ENCODE peak calls at places on chromosomes 13 and 19, in seven cellular contexts. S is foreskin fibroblast, X is kidney epithelial cell, A is MM.1S, L is body of pancreas, I is nephron progenitor cell, Y is prostate gland. G is an unnamed sample.

GRCh38 chr19:12596485-12596884 is 14.1 kb downstream of the ZNF490 start:
- DNase-seq in S (no peak), X (no peak), A (no peak), L (no peak), I (no peak), Y (no peak), G (no peak)

GRCh38 chr13:24709186-24709913 is 29.1 kb downstream of the ATP12A start:
- DNase-seq in S (no peak), X (no peak), A (peak), L (no peak), I (no peak), Y (no peak), G (no peak)

GRCh38 chr19:32200312-32201038 is 144.9 kb upstream of the ZNF507 start:
- DNase-seq in S (no peak), X (no peak), A (no peak), L (no peak), I (no peak), Y (no peak), G (no peak)

GRCh38 chr13:95734124-95734523 is 57.2 kb downstream of the DNAJC3 start:
- DNase-seq in S (no peak), X (no peak), A (no peak), L (no peak), I (no peak), Y (no peak), G (no peak)

GRCh38 chr13:77118134-77118533 is 91.2 kb upstream of the FBXL3 start:
- DNase-seq in S (no peak), X (no peak), A (no peak), L (no peak), I (no peak), Y (no peak), G (no peak)

GRCh38 chr13:50081106-50081898 is 66.1 kb downstream of the KCNRG start:
- DNase-seq in S (no peak), X (no peak), A (peak), L (peak), I (peak), Y (peak), G (no peak)

GRCh38 chr19:16185123-16185924 is at the start of gene FAM32A:
- DNase-seq in S (peak), X (peak), A (peak), L (peak), I (peak), Y (peak), G (peak)

GRCh38 chr13:20582026-20582425 is 15.1 kb downstream of the IFT88 start:
- DNase-seq in S (no peak), X (no peak), A (no peak), L (no peak), I (no peak), Y (no peak), G (no peak)

GRCh38 chr19:8681345-8682021 is 17.1 kb downstream of the ACTL9 start:
- DNase-seq in S (no peak), X (no peak), A (no peak), L (no peak), I (no peak), Y (no peak), G (no peak)

GRCh38 chr19:40809358-40810086 is 10.5 kb downstream of the EGLN2 start:
- DNase-seq in S (no peak), X (no peak), A (no peak), L (no peak), I (no peak), Y (no peak), G (no peak)

GRCh38 chr13:46475586-46475991 is 77.4 kb upstream of the LRCH1 start:
- DNase-seq in S (peak), X (no peak), A (no peak), L (no peak), I (no peak), Y (no peak), G (no peak)

GRCh38 chr13:70249332-70250064 is 141.2 kb upstream of the KLHL1 start:
- DNase-seq in S (no peak), X (peak), A (no peak), L (no peak), I (no peak), Y (no peak), G (no peak)

GRCh38 chr13:30745917-30746686 is 10.8 kb downstream of the ALOX5AP start:
- DNase-seq in S (peak), X (no peak), A (no peak), L (peak), I (peak), Y (no peak), G (no peak)

GRCh38 chr19:41958367-41959055 is 610 bp downstream of the RABAC1 start:
- DNase-seq in S (peak), X (no peak), A (peak), L (peak), I (peak), Y (peak), G (peak)

GRCh38 chr13:50891206-50891605 is 18.4 kb upstream of the RNASEH2B start:
- DNase-seq in S (no peak), X (no peak), A (peak), L (no peak), I (no peak), Y (no peak), G (no peak)

GRCh38 chr13:25375727-25376358 is 4.1 kb downstream of the ATP8A2 start:
- DNase-seq in S (peak), X (no peak), A (peak), L (peak), I (peak), Y (peak), G (peak)

GRCh38 chr19:49020931-49021895 is 2.9 kb downstream of the CGB3 start:
- DNase-seq in S (peak), X (no peak), A (no peak), L (no peak), I (peak), Y (no peak), G (no peak)

GRCh38 chr13:48542581-48543341 is 9.9 kb upstream of the RCBTB2 start:
- DNase-seq in S (peak), X (no peak), A (no peak), L (peak), I (peak), Y (peak), G (no peak)

GRCh38 chr13:37485766-37486165 is 112.8 kb downstream of the POSTN start:
- DNase-seq in S (no peak), X (no peak), A (no peak), L (no peak), I (no peak), Y (no peak), G (no peak)

GRCh38 chr13:45500492-45501174 is 35.9 kb downstream of the COG3 start:
- DNase-seq in S (peak), X (peak), A (no peak), L (no peak), I (no peak), Y (no peak), G (peak)

GRCh38 chr13:47067296-47067695 is 170.4 kb upstream of the HTR2A start:
- DNase-seq in S (peak), X (no peak), A (no peak), L (no peak), I (no peak), Y (no peak), G (no peak)

GRCh38 chr13:81171065-81171647 is 830.2 kb upstream of the SPRY2 start:
- DNase-seq in S (peak), X (no peak), A (peak), L (no peak), I (no peak), Y (no peak), G (no peak)

GRCh38 chr13:23631676-23632622 is 61.7 kb downstream of the TNFRSF19 start:
- DNase-seq in S (no peak), X (no peak), A (no peak), L (no peak), I (no peak), Y (no peak), G (no peak)

GRCh38 chr19:40257096-40257517 is 28.0 kb downstream of the AKT2 start:
- DNase-seq in S (no peak), X (peak), A (no peak), L (peak), I (no peak), Y (peak), G (no peak)

GRCh38 chr13:110910013-110910890 is 4.6 kb downstream of the ANKRD10 start:
- DNase-seq in S (no peak), X (no peak), A (no peak), L (peak), I (no peak), Y (no peak), G (no peak)

GRCh38 chr19:1254081-1254527 is 5.7 kb downstream of the MIDN start:
- DNase-seq in S (peak), X (no peak), A (no peak), L (no peak), I (no peak), Y (peak), G (no peak)

GRCh38 chr19:16627194-16627927 is 643 bp downstream of the MED26 start:
- DNase-seq in S (peak), X (no peak), A (no peak), L (peak), I (peak), Y (no peak), G (no peak)

GRCh38 chr19:51726049-51726448 is 2.3 kb upstream of the HAS1 start:
- DNase-seq in S (peak), X (no peak), A (no peak), L (no peak), I (no peak), Y (peak), G (no peak)

GRCh38 chr13:45510671-45511070 is 45.9 kb downstream of the COG3 start:
- DNase-seq in S (no peak), X (no peak), A (no peak), L (no peak), I (no peak), Y (no peak), G (no peak)

GRCh38 chr13:44819245-44819644 is 170.0 kb downstream of the NUFIP1 start:
- DNase-seq in S (peak), X (peak), A (no peak), L (peak), I (no peak), Y (no peak), G (peak)

GRCh38 chr19:34662919-34663318 is 14.0 kb downstream of the SCGB2B2 start:
- DNase-seq in S (peak), X (no peak), A (peak), L (peak), I (no peak), Y (no peak), G (no peak)
- TF ChIP-seq CTCF in S (peak), X (no peak), A (peak), L (peak), I (peak), Y (no peak), G (peak)

GRCh38 chr13:85140192-85140591 is 659.0 kb downstream of the SLITRK6 start:
- DNase-seq in S (peak), X (peak), A (no peak), L (no peak), I (no peak), Y (no peak), G (no peak)
- TF ChIP-seq CTCF in S (no peak), X (no peak), A (no peak), L (no peak), I (no peak), Y (no peak), G (no peak)

GRCh38 chr19:38441660-38442348 is 8.3 kb downstream of the RYR1 start:
- DNase-seq in S (no peak), X (no peak), A (no peak), L (no peak), I (peak), Y (no peak), G (no peak)
- TF ChIP-seq CTCF in S (no peak), X (peak), A (no peak), L (no peak), I (no peak), Y (no peak), G (peak)

DNA sequence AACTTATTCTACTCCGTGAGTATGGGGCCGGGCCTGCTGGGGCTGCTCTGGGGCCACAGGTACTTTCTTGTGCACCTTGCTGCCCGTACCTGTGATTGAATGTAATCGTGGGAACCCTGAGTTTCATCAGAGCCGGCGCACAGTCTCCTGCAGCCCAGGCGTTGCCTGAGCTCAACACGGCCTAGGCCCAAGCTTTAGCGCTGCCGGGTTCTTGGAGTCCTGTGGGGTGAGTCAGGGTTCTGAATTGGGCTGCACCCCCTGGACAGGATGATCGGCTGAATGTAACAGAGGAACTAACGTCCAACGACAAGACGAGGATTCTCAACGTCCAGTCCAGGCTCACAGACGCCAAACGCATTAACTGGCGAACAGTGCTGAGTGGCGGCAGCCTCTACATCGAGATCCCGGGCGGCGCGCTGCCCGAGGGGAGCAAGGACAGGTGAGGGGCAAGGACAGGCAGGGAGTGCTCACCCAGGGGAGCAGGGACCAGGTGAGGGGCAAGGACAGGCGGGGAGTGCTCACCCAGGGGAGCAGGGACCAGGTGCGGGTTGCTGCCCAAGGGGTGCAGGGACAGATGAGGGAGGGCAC is 10.4 kb downstream of the PEAK3 start:
- DNase-seq in S (peak), X (no peak), A (peak), L (peak), I (no peak), Y (no peak), G (no peak)
- TF ChIP-seq CTCF in S (no peak), X (no peak), A (no peak), L (no peak), I (no peak), Y (no peak), G (no peak)

GRCh38 chr13:75760182-75760981 is 124.3 kb downstream of the LMO7 start:
- DNase-seq in S (no peak), X (no peak), A (no peak), L (peak), I (no peak), Y (peak), G (no peak)
- TF ChIP-seq CTCF in S (no peak), X (peak), A (no peak), L (peak), I (no peak), Y (peak), G (peak)

DNA sequence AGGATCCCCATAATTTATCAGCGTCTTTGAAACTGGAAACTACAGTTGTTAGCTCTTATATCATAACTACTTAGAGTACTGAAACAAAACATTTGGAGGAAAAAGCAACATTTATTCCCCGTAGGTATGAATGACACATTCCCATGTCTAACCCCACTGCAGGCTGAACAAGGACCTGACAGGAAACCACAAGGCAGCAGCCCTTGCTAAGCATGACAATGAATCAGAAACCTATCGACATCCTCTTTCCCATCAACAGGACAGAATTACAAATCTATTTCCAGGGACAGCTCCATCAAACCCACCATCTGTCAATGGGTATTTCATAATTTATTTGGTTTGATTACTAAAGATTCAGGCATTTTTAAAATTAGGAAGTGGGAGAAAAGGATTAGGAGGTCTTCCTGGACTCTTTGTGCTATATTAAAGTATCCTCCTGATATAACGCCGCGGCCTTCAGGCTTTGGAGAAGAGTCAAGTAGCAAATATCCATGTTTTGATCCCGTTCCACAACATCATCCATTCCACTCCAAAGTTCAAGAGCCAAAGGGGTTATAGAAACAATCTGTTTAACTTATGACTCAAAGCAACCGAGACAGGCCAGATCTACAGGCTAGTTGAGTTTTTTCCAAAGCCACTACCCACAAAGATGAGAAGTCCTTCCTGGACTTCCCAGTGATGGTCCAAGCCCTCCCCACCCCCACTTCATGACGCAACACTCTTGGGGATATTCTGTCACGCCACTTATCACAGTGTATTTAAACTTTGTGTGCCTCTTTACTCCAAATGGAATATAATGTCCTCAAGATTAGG is 51.2 kb downstream of the FAM216B start:
- DNase-seq in S (peak), X (no peak), A (no peak), L (peak), I (no peak), Y (no peak), G (no peak)
- TF ChIP-seq CTCF in S (no peak), X (no peak), A (no peak), L (no peak), I (no peak), Y (no peak), G (no peak)

GRCh38 chr19:18428837-18429674 is 8.9 kb downstream of the ISYNA1 start:
- DNase-seq in S (peak), X (no peak), A (peak), L (peak), I (peak), Y (no peak), G (no peak)
- TF ChIP-seq CTCF in S (no peak), X (peak), A (no peak), L (no peak), I (no peak), Y (no peak), G (no peak)